ENCODE peak calls at places on chromosomes 5 and 9, in six cellular contexts. N, Z, C, B, I and T are unnamed samples.

GRCh38 chr5:155886311-155887031 is 440.5 kb upstream of the SGCD start:
- DNase-seq in N (no peak), Z (no peak), C (no peak), B (no peak), I (no peak), T (no peak)

GRCh38 chr9:93619272-93619775 is 42.9 kb downstream of the PHF2 start:
- DNase-seq in N (no peak), Z (no peak), C (no peak), B (no peak), I (no peak), T (no peak)

GRCh38 chr9:83266618-83267543 is 203.9 kb upstream of the RASEF start:
- DNase-seq in N (peak), Z (no peak), C (no peak), B (no peak), I (peak), T (no peak)

GRCh38 chr9:114681594-114682332 is at the start of gene TEX48:
- DNase-seq in N (peak), Z (peak), C (peak), B (peak), I (peak), T (no peak)

GRCh38 chr9:120138955-120139354 is 441.0 kb downstream of the CDK5RAP2 start:
- DNase-seq in N (no peak), Z (no peak), C (no peak), B (no peak), I (no peak), T (no peak)

GRCh38 chr9:114071197-114071795 is 6.8 kb downstream of the AMBP start:
- DNase-seq in N (no peak), Z (no peak), C (no peak), B (no peak), I (peak), T (no peak)

GRCh38 chr5:96331210-96331609 is 101.8 kb downstream of the PCSK1 start:
- DNase-seq in N (peak), Z (no peak), C (peak), B (no peak), I (peak), T (no peak)

GRCh38 chr9:1001838-1002237 is 25.4 kb downstream of the DMRT3 start:
- DNase-seq in N (peak), Z (no peak), C (no peak), B (no peak), I (peak), T (no peak)

GRCh38 chr9:114096041-114096511 is 3.0 kb downstream of the KIF12 start:
- DNase-seq in N (no peak), Z (no peak), C (no peak), B (no peak), I (no peak), T (no peak)

GRCh38 chr5:135393229-135393628 is 5.8 kb downstream of the MACROH2A1 start:
- DNase-seq in N (peak), Z (no peak), C (peak), B (no peak), I (no peak), T (no peak)

GRCh38 chr5:1334831-1335539 is 9.9 kb downstream of the CLPTM1L start:
- DNase-seq in N (no peak), Z (no peak), C (no peak), B (no peak), I (no peak), T (no peak)

GRCh38 chr5:155140646-155141045 is 127.1 kb downstream of the KIF4B start:
- DNase-seq in N (no peak), Z (no peak), C (no peak), B (no peak), I (peak), T (no peak)

GRCh38 chr9:37515620-37516258 is 30.0 kb downstream of the POLR1E start:
- DNase-seq in N (no peak), Z (no peak), C (no peak), B (no peak), I (no peak), T (no peak)

GRCh38 chr5:73747696-73748380 is 121.8 kb downstream of the ARHGEF28 start:
- DNase-seq in N (no peak), Z (peak), C (no peak), B (no peak), I (no peak), T (no peak)

GRCh38 chr5:58262226-58262625 is 197.7 kb downstream of the PLK2 start:
- DNase-seq in N (no peak), Z (no peak), C (no peak), B (no peak), I (no peak), T (no peak)

GRCh38 chr5:131513780-131514179 is 121.2 kb downstream of the RAPGEF6 start:
- DNase-seq in N (no peak), Z (no peak), C (no peak), B (no peak), I (no peak), T (no peak)

GRCh38 chr5:179486596-179487051 is 63.7 kb upstream of the RUFY1 start:
- DNase-seq in N (no peak), Z (no peak), C (no peak), B (peak), I (no peak), T (no peak)

GRCh38 chr5:178252258-178252657 is 19.7 kb upstream of the PHYKPL start:
- DNase-seq in N (no peak), Z (no peak), C (no peak), B (no peak), I (no peak), T (no peak)

GRCh38 chr5:98927988-98928801 is 612 bp downstream of the CHD1 start:
- DNase-seq in N (peak), Z (peak), C (peak), B (no peak), I (peak), T (no peak)

GRCh38 chr5:71782771-71783770 is 64.0 kb downstream of the CARTPT start:
- DNase-seq in N (peak), Z (peak), C (peak), B (no peak), I (peak), T (no peak)

GRCh38 chr9:72424131-72424530 is 59.1 kb upstream of the ZFAND5 start:
- DNase-seq in N (no peak), Z (no peak), C (no peak), B (no peak), I (no peak), T (no peak)

GRCh38 chr9:124222918-124223720 is 34.6 kb upstream of the NEK6 start:
- DNase-seq in N (peak), Z (no peak), C (peak), B (no peak), I (peak), T (no peak)

GRCh38 chr5:128414469-128414868 is 123.6 kb downstream of the FBN2 start:
- DNase-seq in N (no peak), Z (no peak), C (no peak), B (no peak), I (no peak), T (no peak)

GRCh38 chr5:38845555-38846378 is at the start of gene OSMR:
- DNase-seq in N (peak), Z (peak), C (peak), B (peak), I (peak), T (peak)

GRCh38 chr5:38843665-38844064 is 2.1 kb upstream of the OSMR start:
- DNase-seq in N (peak), Z (no peak), C (no peak), B (no peak), I (no peak), T (no peak)

GRCh38 chr5:38848637-38849036 is 2.8 kb downstream of the OSMR start:
- DNase-seq in N (no peak), Z (no peak), C (no peak), B (no peak), I (no peak), T (no peak)

GRCh38 chr5:38846379-38846967 is 661 bp downstream of the OSMR start:
- DNase-seq in N (no peak), Z (peak), C (peak), B (no peak), I (no peak), T (no peak)

GRCh38 chr5:38847549-38848341 is 1.9 kb downstream of the OSMR start:
- DNase-seq in N (no peak), Z (peak), C (no peak), B (no peak), I (no peak), T (no peak)
- TF ChIP-seq CTCF in N (peak), Z (no peak), C (no peak), B (no peak), I (no peak), T (no peak)

DNA sequence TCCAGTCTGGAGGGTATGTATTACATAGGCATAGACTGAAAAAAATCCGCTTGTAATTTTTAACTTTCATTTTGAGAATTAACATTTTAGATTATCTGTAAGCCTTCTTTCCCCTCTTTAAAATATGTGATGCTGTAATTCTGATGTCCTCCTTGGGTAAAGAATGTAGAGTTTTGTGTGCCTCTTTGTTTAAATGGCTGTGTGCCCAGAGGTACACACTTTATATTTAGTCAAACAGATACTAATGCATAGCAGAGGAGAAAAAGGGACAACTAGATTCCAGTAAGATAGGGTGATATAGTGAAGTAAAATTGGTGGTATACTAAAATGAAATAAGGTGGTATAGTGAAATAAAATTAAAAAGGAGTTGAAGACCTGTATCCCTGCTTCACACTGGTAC is 1.3 kb downstream of the FBXO38 start:
- DNase-seq in N (no peak), Z (no peak), C (no peak), B (no peak), I (no peak), T (no peak)
- H3K4me3 ChIP-seq in N (peak), Z (no peak), C (peak), B (no peak), I (peak), T (no peak)

GRCh38 chr5:30401479-30402058 is 791.9 kb upstream of the CDH6 start:
- DNase-seq in N (peak), Z (peak), C (no peak), B (no peak), I (peak), T (no peak)
- TF ChIP-seq CTCF in N (no peak), Z (peak), C (peak), B (no peak), I (peak), T (no peak)

GRCh38 chr9:125325821-125326220 is 64.2 kb downstream of the GAPVD1 start:
- DNase-seq in N (peak), Z (no peak), C (no peak), B (no peak), I (peak), T (no peak)
- H3K4me3 ChIP-seq in N (no peak), Z (no peak), C (no peak), B (no peak), I (no peak), T (no peak)

DNA sequence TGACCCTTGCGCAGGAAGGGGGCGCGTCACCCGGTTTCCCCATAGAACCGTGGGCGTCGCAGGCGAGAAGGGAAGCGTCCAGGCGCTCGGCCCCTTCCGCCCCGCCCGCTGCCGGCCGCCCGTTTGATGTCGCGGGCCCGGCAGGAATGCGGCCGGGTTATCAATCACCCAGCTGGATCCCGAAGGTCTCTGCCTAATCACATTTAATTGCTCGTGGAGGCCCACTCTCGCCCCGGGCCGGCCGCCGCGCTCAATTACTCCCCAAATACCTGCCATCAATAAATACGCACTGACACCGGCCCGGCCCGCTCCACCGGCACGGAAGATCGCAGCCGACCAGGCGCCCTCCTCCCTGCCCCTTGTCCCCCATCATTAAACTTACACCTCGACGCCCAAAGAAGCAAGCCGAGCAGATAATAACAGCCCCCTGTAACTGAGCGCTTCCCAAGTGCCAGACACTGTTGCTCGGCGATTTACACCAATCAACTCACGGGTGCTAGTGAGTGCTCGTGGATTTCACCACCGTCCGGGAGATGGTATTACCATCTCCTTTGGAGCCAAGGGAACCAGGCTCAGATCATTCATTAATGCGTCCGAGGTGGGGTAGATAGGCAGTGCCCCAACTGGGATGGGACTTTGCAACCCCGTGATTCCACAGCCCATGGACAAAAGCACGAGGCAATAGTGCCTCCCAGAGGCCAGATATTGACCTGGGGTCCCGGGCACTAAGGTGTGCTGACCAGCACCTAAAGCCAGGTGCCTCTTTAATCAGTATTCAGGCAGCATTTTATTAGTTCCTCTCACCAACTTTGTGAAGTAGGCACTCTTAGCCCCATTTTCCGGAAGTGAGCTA is 11.3 kb downstream of the MSX2 start:
- DNase-seq in N (no peak), Z (no peak), C (no peak), B (no peak), I (no peak), T (no peak)
- TF ChIP-seq CTCF in N (peak), Z (peak), C (peak), B (peak), I (no peak), T (peak)